ENCODE peak calls at places on chromosome 19, in ten cellular contexts. X is neural crest cell, E is foreskin fibroblast, O is AG10803, C is choroid plexus epithelial cell, L is HFFc6, U is IMR-90, V is endothelial cell, M is nephron progenitor cell, W is A549. D is an unnamed sample.

GRCh38 chr19:36032251-36033104 is at the start of gene CLIP3:
- DNase-seq in X (peak; percentile 72), E (peak; percentile 88), O (peak; percentile 67), C (peak; percentile 71), L (peak; percentile 44), U (peak; percentile 62), V (peak; percentile 73), M (peak; percentile 85), W (no peak), D (no peak)

GRCh38 chr19:55042688-55043087 is 4.6 kb upstream of the GP6 start:
- DNase-seq in X (no peak), E (no peak), O (no peak), C (no peak), L (no peak), U (no peak), V (no peak), M (no peak), W (no peak), D (no peak)

GRCh38 chr19:531753-532571 is at the start of gene CDC34:
- DNase-seq in X (no peak), E (peak; percentile 30), O (no peak), C (no peak), L (no peak), U (no peak), V (no peak), M (peak; percentile 30), W (no peak), D (no peak)

GRCh38 chr19:49680473-49681351 is 3.6 kb downstream of the PRMT1 start:
- DNase-seq in X (peak; percentile 100), E (peak; percentile 91), O (peak; percentile 77), C (peak; percentile 92), L (peak; percentile 61), U (peak; percentile 78), V (peak; percentile 99), M (peak; percentile 100), W (peak; percentile 92), D (peak; percentile 97)

GRCh38 chr19:48724796-48725753 is 5.5 kb upstream of the MAMSTR start:
- DNase-seq in X (no peak), E (peak; percentile 91), O (peak; percentile 79), C (peak; percentile 92), L (peak; percentile 78), U (peak; percentile 93), V (peak; percentile 68), M (no peak), W (peak; percentile 84), D (peak; percentile 38)

GRCh38 chr19:8240274-8241229 is 31.4 kb downstream of the CERS4 start:
- DNase-seq in X (peak; percentile 54), E (peak; percentile 95), O (peak; percentile 81), C (peak; percentile 97), L (peak; percentile 82), U (peak; percentile 94), V (peak; percentile 30), M (peak; percentile 61), W (peak; percentile 51), D (peak; percentile 85)

GRCh38 chr19:55486971-55487883 is 1.0 kb upstream of the SSC5D start:
- DNase-seq in X (peak; percentile 39), E (peak; percentile 99), O (peak; percentile 95), C (peak; percentile 96), L (peak; percentile 99), U (peak; percentile 97), V (no peak), M (peak; percentile 68), W (peak; percentile 77), D (no peak)

GRCh38 chr19:46697142-46697960 is 19.6 kb downstream of the PRKD2 start:
- DNase-seq in X (peak; percentile 84), E (peak; percentile 94), O (peak; percentile 70), C (peak; percentile 85), L (no peak), U (peak; percentile 49), V (peak; percentile 77), M (peak; percentile 99), W (peak; percentile 84), D (no peak)

GRCh38 chr19:46635920-46636761 is at the start of gene GNG8:
- DNase-seq in X (no peak), E (no peak), O (no peak), C (no peak), L (no peak), U (no peak), V (no peak), M (peak; percentile 58), W (no peak), D (no peak)

GRCh38 chr19:48491793-48492123 is 19.9 kb downstream of the LMTK3 start:
- DNase-seq in X (no peak), E (no peak), O (no peak), C (no peak), L (no peak), U (no peak), V (no peak), M (peak; percentile 72), W (no peak), D (no peak)

GRCh38 chr19:3275068-3275582 is 50.7 kb downstream of the CELF5 start:
- DNase-seq in X (peak; percentile 57), E (no peak), O (no peak), C (peak; percentile 12), L (no peak), U (no peak), V (peak; percentile 77), M (peak; percentile 72), W (peak; percentile 42), D (peak; percentile 52)

GRCh38 chr19:18635831-18636182 is 1.0 kb upstream of the KLHL26 start:
- DNase-seq in X (no peak), E (no peak), O (no peak), C (no peak), L (no peak), U (no peak), V (no peak), M (no peak), W (no peak), D (no peak)

GRCh38 chr19:18636969-18637629 is at the start of gene KLHL26:
- DNase-seq in X (no peak), E (no peak), O (no peak), C (no peak), L (no peak), U (no peak), V (no peak), M (no peak), W (no peak), D (no peak)

GRCh38 chr19:18636183-18636968 is 452 bp upstream of the KLHL26 start:
- DNase-seq in X (peak; percentile 99), E (peak; percentile 96), O (peak; percentile 91), C (peak; percentile 96), L (peak; percentile 80), U (peak; percentile 93), V (peak; percentile 98), M (peak; percentile 100), W (peak; percentile 94), D (peak; percentile 97)

GRCh38 chr19:18639706-18640105 is 2.9 kb downstream of the KLHL26 start:
- DNase-seq in X (no peak), E (no peak), O (no peak), C (peak; percentile 41), L (no peak), U (no peak), V (no peak), M (no peak), W (no peak), D (no peak)

GRCh38 chr19:18637644-18638630 is 1.1 kb downstream of the KLHL26 start:
- DNase-seq in X (no peak), E (no peak), O (no peak), C (no peak), L (no peak), U (no peak), V (no peak), M (no peak), W (peak; percentile 38), D (peak; percentile 50)
- TF ChIP-seq CTCF in X (no peak), E (no peak), O (no peak), C (no peak), L (no peak), U (peak; percentile 12), V (no peak), M (no peak), W (no peak), D (no peak)

DNA sequence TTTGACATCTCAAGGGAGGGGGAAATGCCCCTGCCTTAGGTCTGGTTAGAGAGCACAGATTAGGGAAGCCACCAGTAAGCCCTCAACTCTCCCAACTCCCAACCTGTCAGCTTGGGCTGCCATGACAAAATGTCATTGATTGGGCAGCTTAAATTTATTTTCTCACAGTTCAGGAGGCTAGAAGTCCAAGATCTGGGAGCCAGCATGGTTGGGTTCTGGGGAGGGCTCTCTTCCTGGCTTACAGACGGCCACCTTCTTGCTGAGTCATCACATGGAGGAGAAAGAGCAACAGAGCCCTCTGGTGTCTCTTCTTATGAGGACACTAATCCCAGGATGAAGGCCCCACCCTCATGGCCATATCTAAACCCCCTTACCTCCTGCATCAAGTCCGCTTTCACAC is 24.2 kb downstream of the C19orf12 start:
- DNase-seq in X (no peak), E (peak; percentile 68), O (peak; percentile 30), C (peak; percentile 65), L (peak; percentile 43), U (peak; percentile 49), V (no peak), M (no peak), W (peak; percentile 83), D (peak; percentile 43)
- TF ChIP-seq CTCF in X (peak; percentile 68), E (peak; percentile 4), O (peak; percentile 38), C (peak; percentile 58), L (peak; percentile 71), U (peak; percentile 53), V (no peak), M (peak; percentile 31), W (peak; percentile 50), D (no peak)

GRCh38 chr19:12484011-12484370 is 625 bp downstream of the ZNF709 start:
- DNase-seq in X (no peak), E (no peak), O (no peak), C (peak; percentile 7), L (no peak), U (peak; percentile 6), V (no peak), M (no peak), W (no peak), D (no peak)

GRCh38 chr19:12478234-12478941 is 6.2 kb downstream of the ZNF709 start:
- DNase-seq in X (no peak), E (no peak), O (no peak), C (no peak), L (no peak), U (no peak), V (no peak), M (no peak), W (no peak), D (no peak)

GRCh38 chr19:12484371-12485322 is at the start of gene ZNF709:
- DNase-seq in X (peak; percentile 97), E (peak; percentile 92), O (peak; percentile 71), C (peak; percentile 83), L (peak; percentile 65), U (peak; percentile 77), V (peak; percentile 93), M (peak; percentile 96), W (no peak), D (peak; percentile 84)

GRCh38 chr19:12482505-12482886 is 2.1 kb downstream of the ZNF709 start:
- DNase-seq in X (no peak), E (no peak), O (no peak), C (no peak), L (no peak), U (no peak), V (no peak), M (no peak), W (no peak), D (no peak)

GRCh38 chr19:12481781-12482504 is 2.7 kb downstream of the ZNF709 start:
- DNase-seq in X (no peak), E (no peak), O (no peak), C (peak; percentile 5), L (no peak), U (no peak), V (no peak), M (no peak), W (no peak), D (no peak)
- TF ChIP-seq CTCF in X (no peak), E (no peak), O (no peak), C (no peak), L (no peak), U (no peak), V (no peak), M (no peak), W (no peak), D (no peak)

GRCh38 chr19:52007436-52007804 is 591 bp downstream of the ZNF615 start:
- DNase-seq in X (peak; percentile 3), E (no peak), O (peak; percentile 5), C (peak; percentile 6), L (no peak), U (no peak), V (peak; percentile 18), M (peak; percentile 13), W (peak; percentile 18), D (peak; percentile 27)
- TF ChIP-seq CTCF in X (no peak), E (no peak), O (no peak), C (no peak), L (no peak), U (no peak), V (no peak), M (no peak), W (no peak), D (no peak)

D was measured in Calu3.